ENCODE peak calls at places on chromosomes 4 and X, in eight cellular contexts. One of them, this sample, is unnamed.

GRCh38 chr4:87375719-87376291 is 15.2 kb downstream of the HSD17B11 start:
- DNase-seq in HCEC 1CT: peak; percentile 58
- DNase-seq in NCI-H1930: no peak
- DNase-seq in endothelial cell: no peak
- DNase-seq in GM12892: no peak
- DNase-seq in stromal cell of bone marrow: peak; percentile 82
- DNase-seq in stimulated activated CD4-positive, alpha-beta T cell treated with anti-CD3 and anti-CD28 coated beads, Interleukin-12 subunit alpha, Interleukin-12 subunit beta, amount 100 ng/mL, for 4 hours: no peak
- DNase-seq in HTR-8/SVneo: peak; percentile 23
- DNase-seq in this sample: peak; percentile 67

GRCh38 chr4:103207673-103208072 is 9.5 kb upstream of the CENPE start:
- DNase-seq in HCEC 1CT: peak; percentile 12
- DNase-seq in NCI-H1930: no peak
- DNase-seq in endothelial cell: peak; percentile 17
- DNase-seq in GM12892: no peak
- DNase-seq in stromal cell of bone marrow: no peak
- DNase-seq in stimulated activated CD4-positive, alpha-beta T cell treated with anti-CD3 and anti-CD28 coated beads, Interleukin-12 subunit alpha, Interleukin-12 subunit beta, amount 100 ng/mL, for 4 hours: no peak
- DNase-seq in HTR-8/SVneo: no peak
- DNase-seq in this sample: no peak

GRCh38 chrX:136586386-136586785 is 54.4 kb downstream of the VGLL1 start:
- DNase-seq in HCEC 1CT: no peak
- DNase-seq in NCI-H1930: no peak
- DNase-seq in endothelial cell: no peak
- DNase-seq in GM12892: no peak
- DNase-seq in stromal cell of bone marrow: peak; percentile 8
- DNase-seq in stimulated activated CD4-positive, alpha-beta T cell treated with anti-CD3 and anti-CD28 coated beads, Interleukin-12 subunit alpha, Interleukin-12 subunit beta, amount 100 ng/mL, for 4 hours: no peak
- DNase-seq in HTR-8/SVneo: no peak
- DNase-seq in this sample: peak; percentile 33

GRCh38 chrX:45758738-45759397 is 558.2 kb upstream of the DIPK2B start:
- DNase-seq in HCEC 1CT: peak; percentile 49
- DNase-seq in NCI-H1930: no peak
- DNase-seq in endothelial cell: no peak
- DNase-seq in GM12892: no peak
- DNase-seq in stromal cell of bone marrow: no peak
- DNase-seq in stimulated activated CD4-positive, alpha-beta T cell treated with anti-CD3 and anti-CD28 coated beads, Interleukin-12 subunit alpha, Interleukin-12 subunit beta, amount 100 ng/mL, for 4 hours: no peak
- DNase-seq in HTR-8/SVneo: no peak
- DNase-seq in this sample: no peak

GRCh38 chrX:1222511-1223252 is 10.2 kb upstream of the CRLF2 start:
- DNase-seq in HCEC 1CT: peak; percentile 12
- DNase-seq in NCI-H1930: no peak
- DNase-seq in endothelial cell: no peak
- DNase-seq in GM12892: no peak
- DNase-seq in stromal cell of bone marrow: peak; percentile 41
- DNase-seq in stimulated activated CD4-positive, alpha-beta T cell treated with anti-CD3 and anti-CD28 coated beads, Interleukin-12 subunit alpha, Interleukin-12 subunit beta, amount 100 ng/mL, for 4 hours: no peak
- DNase-seq in HTR-8/SVneo: peak; percentile 51
- DNase-seq in this sample: no peak

GRCh38 chr4:34138385-34138784 is 2105.9 kb downstream of the ARAP2 start:
- DNase-seq in HCEC 1CT: no peak
- DNase-seq in NCI-H1930: no peak
- DNase-seq in endothelial cell: no peak
- DNase-seq in GM12892: no peak
- DNase-seq in stromal cell of bone marrow: no peak
- DNase-seq in stimulated activated CD4-positive, alpha-beta T cell treated with anti-CD3 and anti-CD28 coated beads, Interleukin-12 subunit alpha, Interleukin-12 subunit beta, amount 100 ng/mL, for 4 hours: no peak
- DNase-seq in HTR-8/SVneo: no peak
- DNase-seq in this sample: no peak

GRCh38 chrX:102745513-102746133 is 25.1 kb downstream of the GPRASP3 start:
- DNase-seq in HCEC 1CT: no peak
- DNase-seq in NCI-H1930: peak; percentile 19
- DNase-seq in endothelial cell: peak; percentile 33
- DNase-seq in GM12892: no peak
- DNase-seq in stromal cell of bone marrow: no peak
- DNase-seq in stimulated activated CD4-positive, alpha-beta T cell treated with anti-CD3 and anti-CD28 coated beads, Interleukin-12 subunit alpha, Interleukin-12 subunit beta, amount 100 ng/mL, for 4 hours: no peak
- DNase-seq in HTR-8/SVneo: no peak
- DNase-seq in this sample: no peak

GRCh38 chrX:77733342-77733741 is 52.7 kb downstream of the ATRX start:
- DNase-seq in HCEC 1CT: no peak
- DNase-seq in NCI-H1930: no peak
- DNase-seq in endothelial cell: no peak
- DNase-seq in GM12892: no peak
- DNase-seq in stromal cell of bone marrow: no peak
- DNase-seq in stimulated activated CD4-positive, alpha-beta T cell treated with anti-CD3 and anti-CD28 coated beads, Interleukin-12 subunit alpha, Interleukin-12 subunit beta, amount 100 ng/mL, for 4 hours: no peak
- DNase-seq in HTR-8/SVneo: no peak
- DNase-seq in this sample: no peak

GRCh38 chrX:150486011-150486410 is 82.4 kb upstream of the MTM1 start:
- DNase-seq in HCEC 1CT: peak; percentile 16
- DNase-seq in NCI-H1930: no peak
- DNase-seq in endothelial cell: peak; percentile 45
- DNase-seq in GM12892: no peak
- DNase-seq in stromal cell of bone marrow: peak; percentile 36
- DNase-seq in stimulated activated CD4-positive, alpha-beta T cell treated with anti-CD3 and anti-CD28 coated beads, Interleukin-12 subunit alpha, Interleukin-12 subunit beta, amount 100 ng/mL, for 4 hours: peak; percentile 44
- DNase-seq in HTR-8/SVneo: peak; percentile 9
- DNase-seq in this sample: peak; percentile 19

GRCh38 chr4:102826890-102827673 is at the start of gene UBE2D3:
- DNase-seq in HCEC 1CT: peak; percentile 74
- DNase-seq in NCI-H1930: peak; percentile 85
- DNase-seq in endothelial cell: peak; percentile 94
- DNase-seq in GM12892: peak; percentile 30
- DNase-seq in stromal cell of bone marrow: peak; percentile 83
- DNase-seq in stimulated activated CD4-positive, alpha-beta T cell treated with anti-CD3 and anti-CD28 coated beads, Interleukin-12 subunit alpha, Interleukin-12 subunit beta, amount 100 ng/mL, for 4 hours: peak; percentile 94
- DNase-seq in HTR-8/SVneo: peak; percentile 32
- DNase-seq in this sample: peak; percentile 91

GRCh38 chrX:18194688-18195087 is 26.0 kb downstream of the BEND2 start:
- DNase-seq in HCEC 1CT: no peak
- DNase-seq in NCI-H1930: no peak
- DNase-seq in endothelial cell: no peak
- DNase-seq in GM12892: no peak
- DNase-seq in stromal cell of bone marrow: no peak
- DNase-seq in stimulated activated CD4-positive, alpha-beta T cell treated with anti-CD3 and anti-CD28 coated beads, Interleukin-12 subunit alpha, Interleukin-12 subunit beta, amount 100 ng/mL, for 4 hours: no peak
- DNase-seq in HTR-8/SVneo: no peak
- DNase-seq in this sample: no peak

GRCh38 chrX:153782871-153783270 is 2.0 kb downstream of the SRPK3 start:
- DNase-seq in HCEC 1CT: no peak
- DNase-seq in NCI-H1930: no peak
- DNase-seq in endothelial cell: no peak
- DNase-seq in GM12892: no peak
- DNase-seq in stromal cell of bone marrow: no peak
- DNase-seq in stimulated activated CD4-positive, alpha-beta T cell treated with anti-CD3 and anti-CD28 coated beads, Interleukin-12 subunit alpha, Interleukin-12 subunit beta, amount 100 ng/mL, for 4 hours: no peak
- DNase-seq in HTR-8/SVneo: no peak
- DNase-seq in this sample: no peak

GRCh38 chrX:130726661-130727060 is 176.3 kb downstream of the ENOX2 start:
- DNase-seq in HCEC 1CT: peak; percentile 46
- DNase-seq in NCI-H1930: no peak
- DNase-seq in endothelial cell: no peak
- DNase-seq in GM12892: no peak
- DNase-seq in stromal cell of bone marrow: peak; percentile 62
- DNase-seq in stimulated activated CD4-positive, alpha-beta T cell treated with anti-CD3 and anti-CD28 coated beads, Interleukin-12 subunit alpha, Interleukin-12 subunit beta, amount 100 ng/mL, for 4 hours: no peak
- DNase-seq in HTR-8/SVneo: no peak
- DNase-seq in this sample: no peak

GRCh38 chr4:15194520-15194919 is 192.2 kb downstream of the CPEB2 start:
- DNase-seq in HCEC 1CT: peak; percentile 43
- DNase-seq in NCI-H1930: no peak
- DNase-seq in endothelial cell: no peak
- DNase-seq in GM12892: no peak
- DNase-seq in stromal cell of bone marrow: no peak
- DNase-seq in stimulated activated CD4-positive, alpha-beta T cell treated with anti-CD3 and anti-CD28 coated beads, Interleukin-12 subunit alpha, Interleukin-12 subunit beta, amount 100 ng/mL, for 4 hours: no peak
- DNase-seq in HTR-8/SVneo: no peak
- DNase-seq in this sample: no peak